ENCODE peak calls at places on chromosome 22, in eight cellular contexts. J is A549; K is T-helper 9 cell; X is GM12865; L is activated CD4-positive, alpha-beta T cell treated with anti-CD3 and anti-CD28 coated beads for 24 hours; P is NCI-H187 treated with DMSO at 0.1 percent for 48 hours; F is COR-L47; Z is NCI-H1417. U is an unnamed sample.

GRCh38 chr22:31626427-31627150 is 35.4 kb downstream of the PISD start:
- DNase-seq in J (no peak), K (no peak), X (no peak), L (no peak), P (no peak), F (no peak), Z (peak), U (peak)

GRCh38 chr22:49752598-49753091 is 75.0 kb downstream of the BRD1 start:
- DNase-seq in J (no peak), K (no peak), X (no peak), L (no peak), P (no peak), F (no peak), Z (no peak), U (no peak)

GRCh38 chr22:35154937-35155387 is 89.0 kb downstream of the ISX start:
- DNase-seq in J (peak), K (no peak), X (peak), L (peak), P (no peak), F (peak), Z (peak), U (peak)

GRCh38 chr22:23394525-23395326 is 185.4 kb downstream of the IGLL1 start:
- DNase-seq in J (no peak), K (no peak), X (no peak), L (no peak), P (no peak), F (no peak), Z (no peak), U (no peak)

GRCh38 chr22:30212996-30213441 is 33.5 kb downstream of the LIF start:
- DNase-seq in J (no peak), K (no peak), X (no peak), L (no peak), P (no peak), F (no peak), Z (no peak), U (no peak)

GRCh38 chr22:30159561-30160353 is 79.5 kb downstream of the HORMAD2 start:
- DNase-seq in J (peak), K (no peak), X (no peak), L (no peak), P (no peak), F (no peak), Z (no peak), U (no peak)

GRCh38 chr22:19432092-19432844 is at the start of gene MRPL40:
- DNase-seq in J (peak), K (peak), X (peak), L (peak), P (no peak), F (peak), Z (peak), U (peak)

GRCh38 chr22:45581549-45582080 is 78.9 kb downstream of the FBLN1 start:
- DNase-seq in J (no peak), K (no peak), X (no peak), L (no peak), P (no peak), F (no peak), Z (no peak), U (no peak)

GRCh38 chr22:23128269-23129108 is 13.3 kb downstream of the RSPH14 start:
- DNase-seq in J (peak), K (peak), X (peak), L (peak), P (no peak), F (peak), Z (peak), U (peak)

GRCh38 chr22:38220163-38220562 is 18.4 kb downstream of the MAFF start:
- DNase-seq in J (no peak), K (no peak), X (no peak), L (no peak), P (no peak), F (no peak), Z (no peak), U (no peak)

GRCh38 chr22:20503816-20504215 is 3.6 kb upstream of the MED15 start:
- DNase-seq in J (peak), K (no peak), X (no peak), L (no peak), P (no peak), F (no peak), Z (no peak), U (no peak)

GRCh38 chr22:28142361-28142801 is 223.3 kb upstream of the PITPNB start:
- DNase-seq in J (no peak), K (no peak), X (no peak), L (no peak), P (no peak), F (no peak), Z (no peak), U (no peak)

GRCh38 chr22:24068377-24068680 is 57.2 kb downstream of the CABIN1 start:
- DNase-seq in J (no peak), K (no peak), X (no peak), L (no peak), P (no peak), F (no peak), Z (no peak), U (no peak)

U was measured in NCI-H526.